ENCODE peak calls at places on chromosomes 16 and 17, in ten cellular contexts. One of them, this sample, is unnamed.

GRCh38 chr16:69880640-69881133 is 70.4 kb upstream of the CLEC18A start:
- DNase-seq in A673: no peak
- DNase-seq in neural progenitor cell: no peak
- DNase-seq in A549: no peak
- DNase-seq in cardiac muscle cell: peak; percentile 40
- DNase-seq in right atrium auricular region: no peak
- DNase-seq in naive thymus-derived CD4-positive, alpha-beta T cell: no peak
- DNase-seq in Peyer's patch: no peak
- DNase-seq in SK-N-SH: no peak
- DNase-seq in mucosa of descending colon: no peak
- DNase-seq in this sample: peak; percentile 49

GRCh38 chr16:87435399-87436224 is 43.5 kb downstream of the MAP1LC3B start:
- DNase-seq in Peyer's patch: no peak
- DNase-seq in A673: peak; percentile 46
- DNase-seq in A549: no peak
- DNase-seq in mucosa of descending colon: no peak
- DNase-seq in naive thymus-derived CD4-positive, alpha-beta T cell: no peak
- DNase-seq in right atrium auricular region: no peak
- DNase-seq in cardiac muscle cell: peak; percentile 65
- DNase-seq in SK-N-SH: peak; percentile 41
- DNase-seq in neural progenitor cell: no peak
- DNase-seq in this sample: peak; percentile 48

GRCh38 chr17:77042688-77043330 is 98.0 kb upstream of the SEC14L1 start:
- DNase-seq in right atrium auricular region: no peak
- DNase-seq in SK-N-SH: no peak
- DNase-seq in cardiac muscle cell: no peak
- DNase-seq in A673: no peak
- DNase-seq in naive thymus-derived CD4-positive, alpha-beta T cell: no peak
- DNase-seq in Peyer's patch: no peak
- DNase-seq in mucosa of descending colon: no peak
- DNase-seq in neural progenitor cell: no peak
- DNase-seq in A549: no peak
- DNase-seq in this sample: no peak

GRCh38 chr17:5121186-5121841 is 5.5 kb downstream of the USP6 start:
- DNase-seq in SK-N-SH: no peak
- DNase-seq in A549: no peak
- DNase-seq in Peyer's patch: no peak
- DNase-seq in A673: no peak
- DNase-seq in neural progenitor cell: no peak
- DNase-seq in right atrium auricular region: no peak
- DNase-seq in naive thymus-derived CD4-positive, alpha-beta T cell: no peak
- DNase-seq in mucosa of descending colon: no peak
- DNase-seq in cardiac muscle cell: no peak
- DNase-seq in this sample: no peak

GRCh38 chr17:75842963-75843576 is 1.1 kb downstream of the UNC13D start:
- DNase-seq in SK-N-SH: no peak
- DNase-seq in Peyer's patch: no peak
- DNase-seq in mucosa of descending colon: no peak
- DNase-seq in right atrium auricular region: no peak
- DNase-seq in cardiac muscle cell: no peak
- DNase-seq in A549: no peak
- DNase-seq in neural progenitor cell: no peak
- DNase-seq in A673: no peak
- DNase-seq in naive thymus-derived CD4-positive, alpha-beta T cell: no peak
- DNase-seq in this sample: no peak

GRCh38 chr17:35684046-35684802 is 47.2 kb upstream of the RASL10B start:
- DNase-seq in Peyer's patch: no peak
- DNase-seq in neural progenitor cell: peak; percentile 52
- DNase-seq in SK-N-SH: no peak
- DNase-seq in A549: peak; percentile 14
- DNase-seq in mucosa of descending colon: no peak
- DNase-seq in right atrium auricular region: no peak
- DNase-seq in naive thymus-derived CD4-positive, alpha-beta T cell: no peak
- DNase-seq in cardiac muscle cell: peak; percentile 14
- DNase-seq in A673: peak; percentile 1
- DNase-seq in this sample: peak; percentile 59

GRCh38 chr17:57033296-57033695 is 51.8 kb upstream of the AKAP1 start:
- DNase-seq in A673: no peak
- DNase-seq in SK-N-SH: no peak
- DNase-seq in A549: no peak
- DNase-seq in cardiac muscle cell: no peak
- DNase-seq in mucosa of descending colon: peak; percentile 65
- DNase-seq in naive thymus-derived CD4-positive, alpha-beta T cell: no peak
- DNase-seq in Peyer's patch: no peak
- DNase-seq in right atrium auricular region: no peak
- DNase-seq in neural progenitor cell: no peak
- DNase-seq in this sample: peak; percentile 4

GRCh38 chr17:48037036-48037881 is at the start of gene COPZ2:
- DNase-seq in Peyer's patch: peak; percentile 74
- DNase-seq in SK-N-SH: peak; percentile 85
- DNase-seq in naive thymus-derived CD4-positive, alpha-beta T cell: peak; percentile 64
- DNase-seq in mucosa of descending colon: peak; percentile 54
- DNase-seq in A673: peak; percentile 40
- DNase-seq in cardiac muscle cell: peak; percentile 61
- DNase-seq in right atrium auricular region: peak; percentile 78
- DNase-seq in neural progenitor cell: peak; percentile 70
- DNase-seq in A549: peak; percentile 71
- DNase-seq in this sample: peak; percentile 84

GRCh38 chr16:56935201-56935600 is 3.3 kb downstream of the HERPUD1 start:
- DNase-seq in right atrium auricular region: no peak
- DNase-seq in A673: no peak
- DNase-seq in SK-N-SH: no peak
- DNase-seq in cardiac muscle cell: no peak
- DNase-seq in naive thymus-derived CD4-positive, alpha-beta T cell: no peak
- DNase-seq in A549: no peak
- DNase-seq in Peyer's patch: no peak
- DNase-seq in mucosa of descending colon: no peak
- DNase-seq in neural progenitor cell: no peak
- DNase-seq in this sample: no peak

GRCh38 chr16:56936950-56937349 is 5.0 kb downstream of the HERPUD1 start:
- DNase-seq in SK-N-SH: no peak
- DNase-seq in right atrium auricular region: no peak
- DNase-seq in neural progenitor cell: no peak
- DNase-seq in mucosa of descending colon: no peak
- DNase-seq in A673: no peak
- DNase-seq in Peyer's patch: no peak
- DNase-seq in naive thymus-derived CD4-positive, alpha-beta T cell: no peak
- DNase-seq in cardiac muscle cell: no peak
- DNase-seq in A549: no peak
- DNase-seq in this sample: no peak

GRCh38 chr16:56938664-56939513 is 6.9 kb downstream of the HERPUD1 start:
- DNase-seq in right atrium auricular region: no peak
- DNase-seq in A549: no peak
- DNase-seq in A673: no peak
- DNase-seq in mucosa of descending colon: no peak
- DNase-seq in cardiac muscle cell: no peak
- DNase-seq in neural progenitor cell: no peak
- DNase-seq in naive thymus-derived CD4-positive, alpha-beta T cell: peak; percentile 32
- DNase-seq in Peyer's patch: peak; percentile 60
- DNase-seq in SK-N-SH: no peak
- DNase-seq in this sample: no peak

GRCh38 chr16:56933828-56934598 is 2.1 kb downstream of the HERPUD1 start:
- DNase-seq in cardiac muscle cell: no peak
- DNase-seq in naive thymus-derived CD4-positive, alpha-beta T cell: no peak
- DNase-seq in A549: no peak
- DNase-seq in right atrium auricular region: no peak
- DNase-seq in Peyer's patch: no peak
- DNase-seq in mucosa of descending colon: no peak
- DNase-seq in SK-N-SH: no peak
- DNase-seq in A673: no peak
- DNase-seq in neural progenitor cell: no peak
- DNase-seq in this sample: no peak

GRCh38 chr16:56936491-56936890 is 4.5 kb downstream of the HERPUD1 start:
- DNase-seq in neural progenitor cell: no peak
- DNase-seq in naive thymus-derived CD4-positive, alpha-beta T cell: no peak
- DNase-seq in right atrium auricular region: no peak
- DNase-seq in cardiac muscle cell: no peak
- DNase-seq in Peyer's patch: no peak
- DNase-seq in mucosa of descending colon: no peak
- DNase-seq in SK-N-SH: no peak
- DNase-seq in A549: no peak
- DNase-seq in A673: peak; percentile 60
- DNase-seq in this sample: peak; percentile 77
- H3K4me3 ChIP-seq in neural progenitor cell: no peak overlapping the region
- H3K4me3 ChIP-seq in naive thymus-derived CD4-positive, alpha-beta T cell: no peak overlapping the region
- H3K4me3 ChIP-seq in right atrium auricular region: no peak overlapping the region
- H3K4me3 ChIP-seq in cardiac muscle cell: no peak overlapping the region
- H3K4me3 ChIP-seq in Peyer's patch: no peak overlapping the region
- H3K4me3 ChIP-seq in mucosa of descending colon: no peak overlapping the region
- H3K4me3 ChIP-seq in SK-N-SH: no peak overlapping the region
- H3K4me3 ChIP-seq in A549: no peak overlapping the region
- H3K4me3 ChIP-seq in A673: peak overlapping the region; percentile 94
- H3K4me3 ChIP-seq in this sample: peak overlapping the region; percentile 94

GRCh38 chr17:2402517-2402916 is 1.7 kb upstream of the MNT start:
- DNase-seq in cardiac muscle cell: no peak
- DNase-seq in A673: no peak
- DNase-seq in neural progenitor cell: peak; percentile 49
- DNase-seq in Peyer's patch: no peak
- DNase-seq in right atrium auricular region: no peak
- DNase-seq in naive thymus-derived CD4-positive, alpha-beta T cell: no peak
- DNase-seq in mucosa of descending colon: no peak
- DNase-seq in SK-N-SH: no peak
- DNase-seq in A549: no peak
- DNase-seq in this sample: no peak
- H3K4me1 ChIP-seq in cardiac muscle cell: peaks cover 24% of the 10 kb centered on the region
- H3K4me1 ChIP-seq in A673: peaks cover 70% of the 10 kb centered on the region
- H3K4me1 ChIP-seq in neural progenitor cell: peaks cover 12% of the 10 kb centered on the region
- H3K4me1 ChIP-seq in Peyer's patch: no peaks in the 10 kb centered on the region
- H3K4me1 ChIP-seq in right atrium auricular region: no peaks in the 10 kb centered on the region
- H3K4me1 ChIP-seq in naive thymus-derived CD4-positive, alpha-beta T cell: peaks cover 6% of the 10 kb centered on the region
- H3K4me1 ChIP-seq in mucosa of descending colon: peaks cover 65% of the 10 kb centered on the region
- H3K4me1 ChIP-seq in SK-N-SH: peaks cover 46% of the 10 kb centered on the region
- H3K4me1 ChIP-seq in A549: peaks cover 61% of the 10 kb centered on the region
- H3K4me1 ChIP-seq in this sample: peaks cover 71% of the 10 kb centered on the region

GRCh38 chr16:89046491-89046890 is 47.2 kb upstream of the ACSF3 start:
- DNase-seq in SK-N-SH: no peak
- DNase-seq in cardiac muscle cell: no peak
- DNase-seq in A673: no peak
- DNase-seq in naive thymus-derived CD4-positive, alpha-beta T cell: no peak
- DNase-seq in Peyer's patch: no peak
- DNase-seq in neural progenitor cell: no peak
- DNase-seq in right atrium auricular region: no peak
- DNase-seq in A549: no peak
- DNase-seq in mucosa of descending colon: no peak
- DNase-seq in this sample: no peak

GRCh38 chr16:89045881-89046280 is 47.8 kb upstream of the ACSF3 start:
- DNase-seq in cardiac muscle cell: no peak
- DNase-seq in SK-N-SH: no peak
- DNase-seq in mucosa of descending colon: no peak
- DNase-seq in A673: no peak
- DNase-seq in right atrium auricular region: no peak
- DNase-seq in neural progenitor cell: no peak
- DNase-seq in Peyer's patch: no peak
- DNase-seq in A549: no peak
- DNase-seq in naive thymus-derived CD4-positive, alpha-beta T cell: no peak
- DNase-seq in this sample: no peak

GRCh38 chr16:89048087-89048729 is 45.4 kb upstream of the ACSF3 start:
- DNase-seq in mucosa of descending colon: no peak
- DNase-seq in A549: no peak
- DNase-seq in neural progenitor cell: peak; percentile 43
- DNase-seq in SK-N-SH: no peak
- DNase-seq in Peyer's patch: no peak
- DNase-seq in right atrium auricular region: no peak
- DNase-seq in cardiac muscle cell: no peak
- DNase-seq in naive thymus-derived CD4-positive, alpha-beta T cell: no peak
- DNase-seq in A673: no peak
- DNase-seq in this sample: no peak

GRCh38 chr16:89048871-89049422 is 44.7 kb upstream of the ACSF3 start:
- DNase-seq in neural progenitor cell: no peak
- DNase-seq in A673: no peak
- DNase-seq in naive thymus-derived CD4-positive, alpha-beta T cell: no peak
- DNase-seq in SK-N-SH: no peak
- DNase-seq in Peyer's patch: no peak
- DNase-seq in right atrium auricular region: no peak
- DNase-seq in cardiac muscle cell: no peak
- DNase-seq in mucosa of descending colon: no peak
- DNase-seq in A549: no peak
- DNase-seq in this sample: no peak

GRCh38 chr16:89047331-89048086 is 46.1 kb upstream of the ACSF3 start:
- DNase-seq in A673: no peak
- DNase-seq in mucosa of descending colon: no peak
- DNase-seq in A549: no peak
- DNase-seq in naive thymus-derived CD4-positive, alpha-beta T cell: no peak
- DNase-seq in SK-N-SH: no peak
- DNase-seq in neural progenitor cell: no peak
- DNase-seq in right atrium auricular region: no peak
- DNase-seq in Peyer's patch: no peak
- DNase-seq in cardiac muscle cell: no peak
- DNase-seq in this sample: no peak
- H3K4me3 ChIP-seq in A673: no peak overlapping the region
- H3K4me3 ChIP-seq in mucosa of descending colon: no peak overlapping the region
- H3K4me3 ChIP-seq in A549: no peak overlapping the region
- H3K4me3 ChIP-seq in naive thymus-derived CD4-positive, alpha-beta T cell: no peak overlapping the region
- H3K4me3 ChIP-seq in SK-N-SH: no peak overlapping the region
- H3K4me3 ChIP-seq in neural progenitor cell: no peak overlapping the region
- H3K4me3 ChIP-seq in right atrium auricular region: no peak overlapping the region
- H3K4me3 ChIP-seq in Peyer's patch: no peak overlapping the region
- H3K4me3 ChIP-seq in cardiac muscle cell: no peak overlapping the region
- H3K4me3 ChIP-seq in this sample: no peak overlapping the region

GRCh38 chr16:75263291-75263962 is 12.0 kb upstream of the BCAR1 start:
- DNase-seq in neural progenitor cell: no peak
- DNase-seq in Peyer's patch: no peak
- DNase-seq in right atrium auricular region: no peak
- DNase-seq in mucosa of descending colon: no peak
- DNase-seq in A549: no peak
- DNase-seq in cardiac muscle cell: no peak
- DNase-seq in SK-N-SH: peak; percentile 12
- DNase-seq in naive thymus-derived CD4-positive, alpha-beta T cell: no peak
- DNase-seq in A673: no peak
- DNase-seq in this sample: no peak

GRCh38 chr16:75260856-75261589 is 9.6 kb upstream of the BCAR1 start:
- DNase-seq in Peyer's patch: no peak
- DNase-seq in cardiac muscle cell: no peak
- DNase-seq in mucosa of descending colon: no peak
- DNase-seq in SK-N-SH: peak; percentile 10
- DNase-seq in A673: no peak
- DNase-seq in naive thymus-derived CD4-positive, alpha-beta T cell: no peak
- DNase-seq in A549: no peak
- DNase-seq in neural progenitor cell: no peak
- DNase-seq in right atrium auricular region: no peak
- DNase-seq in this sample: no peak

GRCh38 chr16:75262800-75263127 is 11.3 kb upstream of the BCAR1 start:
- DNase-seq in SK-N-SH: no peak
- DNase-seq in mucosa of descending colon: no peak
- DNase-seq in Peyer's patch: no peak
- DNase-seq in A673: no peak
- DNase-seq in naive thymus-derived CD4-positive, alpha-beta T cell: no peak
- DNase-seq in cardiac muscle cell: no peak
- DNase-seq in right atrium auricular region: no peak
- DNase-seq in neural progenitor cell: no peak
- DNase-seq in A549: no peak
- DNase-seq in this sample: no peak

GRCh38 chr16:75261590-75262078 is 10.2 kb upstream of the BCAR1 start:
- DNase-seq in right atrium auricular region: no peak
- DNase-seq in cardiac muscle cell: no peak
- DNase-seq in A549: no peak
- DNase-seq in mucosa of descending colon: no peak
- DNase-seq in A673: no peak
- DNase-seq in neural progenitor cell: no peak
- DNase-seq in Peyer's patch: no peak
- DNase-seq in SK-N-SH: peak; percentile 6
- DNase-seq in naive thymus-derived CD4-positive, alpha-beta T cell: no peak
- DNase-seq in this sample: no peak

DNA sequence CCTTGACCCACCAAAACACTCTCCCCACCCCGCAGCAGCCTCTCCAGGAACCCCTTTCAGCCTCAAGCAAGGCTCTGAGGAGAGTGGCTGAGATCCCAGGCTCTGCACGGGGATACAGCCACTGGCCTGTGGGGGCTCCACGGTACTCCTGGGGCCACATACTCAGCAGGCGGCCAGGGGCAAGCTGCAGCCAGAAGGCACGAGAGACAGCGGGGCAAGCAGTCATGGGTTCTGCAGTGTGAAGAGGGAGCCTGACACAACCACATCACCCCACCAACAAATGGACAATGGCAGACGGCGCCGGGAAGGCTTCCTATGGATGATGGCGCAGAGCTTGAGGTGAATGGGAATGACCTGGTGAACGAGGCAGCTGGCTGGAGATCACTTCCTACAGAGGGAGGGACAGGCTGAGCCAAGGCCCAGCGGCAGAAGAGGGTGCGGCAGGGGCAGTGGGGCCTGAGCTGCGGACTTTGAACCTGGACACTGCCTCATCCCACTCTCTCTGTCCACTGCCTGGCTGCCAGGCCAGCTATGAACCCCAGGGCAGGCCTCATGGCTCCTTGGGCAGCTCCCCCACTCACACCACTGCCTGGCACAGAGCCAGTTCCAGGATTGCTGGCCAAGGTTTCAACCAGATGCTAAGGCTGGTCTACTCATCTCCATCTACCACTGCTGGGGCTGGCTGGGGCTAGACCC is 10.8 kb upstream of the BCAR1 start:
- DNase-seq in A673: no peak
- DNase-seq in Peyer's patch: no peak
- DNase-seq in naive thymus-derived CD4-positive, alpha-beta T cell: no peak
- DNase-seq in right atrium auricular region: no peak
- DNase-seq in cardiac muscle cell: peak; percentile 65
- DNase-seq in neural progenitor cell: no peak
- DNase-seq in A549: no peak
- DNase-seq in mucosa of descending colon: peak; percentile 77
- DNase-seq in SK-N-SH: peak; percentile 69
- DNase-seq in this sample: no peak
- H3K4me1 ChIP-seq in A673: peaks cover 19% of the 10 kb centered on the region
- H3K4me1 ChIP-seq in Peyer's patch: peaks cover 6% of the 10 kb centered on the region
- H3K4me1 ChIP-seq in naive thymus-derived CD4-positive, alpha-beta T cell: no peaks in the 10 kb centered on the region
- H3K4me1 ChIP-seq in right atrium auricular region: no peaks in the 10 kb centered on the region
- H3K4me1 ChIP-seq in cardiac muscle cell: peaks cover 53% of the 10 kb centered on the region
- H3K4me1 ChIP-seq in neural progenitor cell: peaks cover 19% of the 10 kb centered on the region
- H3K4me1 ChIP-seq in A549: peaks cover 50% of the 10 kb centered on the region
- H3K4me1 ChIP-seq in mucosa of descending colon: peaks cover 49% of the 10 kb centered on the region
- H3K4me1 ChIP-seq in SK-N-SH: peaks cover 26% of the 10 kb centered on the region
- H3K4me1 ChIP-seq in this sample: peaks cover 55% of the 10 kb centered on the region